ENCODE peak calls at places on chromosomes 2 and 18, in eight cellular contexts. R is WERI-Rb-1; O is OCI-LY7; H is neuronal stem cell; B is CD4-positive, alpha-beta T cell; G is CD8-positive, alpha-beta T cell; A is cardiac muscle cell; X is thyroid gland. J is an unnamed sample.
A peak's percentile ranks its signal among the peaks of the same experiment; 100 is the strongest.

GRCh38 chr2:38146302-38146916 is 70.5 kb upstream of the CYP1B1 start:
- DNase-seq in R (no peak), O (no peak), H (no peak), B (no peak), G (no peak), A (no peak), X (peak; percentile 68), J (no peak)

GRCh38 chr18:36724591-36725001 is 104.2 kb downstream of the TPGS2 start:
- DNase-seq in R (no peak), O (no peak), H (no peak), B (no peak), G (no peak), A (no peak), X (peak; percentile 25), J (no peak)

GRCh38 chr18:67199993-67200617 is 316.4 kb downstream of the DSEL start:
- DNase-seq in R (no peak), O (peak; percentile 16), H (peak; percentile 48), B (no peak), G (no peak), A (peak; percentile 52), X (no peak), J (no peak)

GRCh38 chr2:12109363-12110017 is 363.1 kb downstream of the LPIN1 start:
- DNase-seq in R (peak; percentile 70), O (no peak), H (no peak), B (no peak), G (no peak), A (no peak), X (no peak), J (no peak)

GRCh38 chr2:156593011-156593921 is 157.1 kb downstream of the GPD2 start:
- DNase-seq in R (no peak), O (no peak), H (no peak), B (no peak), G (no peak), A (peak; percentile 5), X (no peak), J (no peak)

GRCh38 chr2:873027-873426 is 77.6 kb upstream of the SNTG2 start:
- DNase-seq in R (no peak), O (no peak), H (no peak), B (no peak), G (no peak), A (no peak), X (peak; percentile 88), J (no peak)

GRCh38 chr2:101432411-101433181 is 42.3 kb downstream of the RFX8 start:
- DNase-seq in R (no peak), O (no peak), H (no peak), B (no peak), G (no peak), A (no peak), X (no peak), J (no peak)

GRCh38 chr2:236676131-236676873 is 106.7 kb downstream of the ACKR3 start:
- DNase-seq in R (no peak), O (no peak), H (no peak), B (no peak), G (no peak), A (no peak), X (no peak), J (peak; percentile 30)

GRCh38 chr2:104658840-104659591 is 194.9 kb upstream of the POU3F3 start:
- DNase-seq in R (no peak), O (no peak), H (peak; percentile 57), B (no peak), G (no peak), A (peak; percentile 19), X (no peak), J (no peak)

GRCh38 chr2:7508220-7508943 is 591.2 kb downstream of the RNF144A start:
- DNase-seq in R (no peak), O (no peak), H (no peak), B (no peak), G (no peak), A (no peak), X (no peak), J (peak; percentile 8)

GRCh38 chr2:240921319-240922233 is 15.4 kb downstream of the CROCC2 start:
- DNase-seq in R (peak; percentile 4), O (no peak), H (no peak), B (no peak), G (no peak), A (no peak), X (no peak), J (no peak)

GRCh38 chr18:77000527-77000926 is 132.1 kb downstream of the MBP start:
- DNase-seq in R (no peak), O (peak; percentile 40), H (peak; percentile 49), B (peak; percentile 41), G (peak; percentile 24), A (peak; percentile 58), X (peak; percentile 66), J (peak; percentile 30)

GRCh38 chr2:204150695-204151240 is 214.2 kb downstream of the ICOS start:
- DNase-seq in R (no peak), O (no peak), H (no peak), B (no peak), G (no peak), A (no peak), X (peak; percentile 2), J (no peak)

GRCh38 chr2:203730076-203730729 is 23.8 kb downstream of the CD28 start:
- DNase-seq in R (no peak), O (no peak), H (no peak), B (no peak), G (no peak), A (no peak), X (no peak), J (no peak)

GRCh38 chr2:234989183-234989701 is 37.4 kb downstream of the SH3BP4 start:
- DNase-seq in R (no peak), O (no peak), H (no peak), B (no peak), G (no peak), A (no peak), X (peak; percentile 99), J (peak; percentile 90)

GRCh38 chr2:158184001-158184400 is 82.3 kb downstream of the UPP2 start:
- DNase-seq in R (no peak), O (no peak), H (no peak), B (no peak), G (no peak), A (no peak), X (no peak), J (no peak)

GRCh38 chr2:16123881-16124780 is 183.8 kb downstream of the MYCN start:
- DNase-seq in R (no peak), O (no peak), H (no peak), B (no peak), G (no peak), A (no peak), X (no peak), J (no peak)

GRCh38 chr2:197453914-197454398 is 604 bp downstream of the COQ10B start:
- DNase-seq in R (no peak), O (no peak), H (no peak), B (no peak), G (no peak), A (peak; percentile 85), X (no peak), J (peak; percentile 63)

GRCh38 chr18:48408727-48409590 is at the start of gene ZBTB7C:
- DNase-seq in R (peak; percentile 53), O (no peak), H (peak; percentile 67), B (no peak), G (no peak), A (peak; percentile 85), X (peak; percentile 72), J (no peak)
- H3K27ac ChIP-seq in R (no peak within 1 kb of the TSS), O (no peak within 1 kb of the TSS), H (no peak within 1 kb of the TSS), B (no peak within 1 kb of the TSS), G (no peak within 1 kb of the TSS), A (no peak within 1 kb of the TSS), X (peak within 1 kb of the TSS; percentile 74), J (peak within 1 kb of the TSS; percentile 68)

GRCh38 chr2:145012214-145012670 is 492.3 kb upstream of the ZEB2 start:
- DNase-seq in R (no peak), O (no peak), H (no peak), B (no peak), G (no peak), A (no peak), X (no peak), J (peak; percentile 91)

GRCh38 chr2:145010635-145011034 is 490.7 kb upstream of the ZEB2 start:
- DNase-seq in R (no peak), O (peak; percentile 4), H (no peak), B (no peak), G (no peak), A (no peak), X (no peak), J (no peak)

GRCh38 chr2:145007673-145008263 is 487.8 kb upstream of the ZEB2 start:
- DNase-seq in R (no peak), O (no peak), H (no peak), B (no peak), G (no peak), A (no peak), X (peak; percentile 41), J (no peak)

GRCh38 chr2:145002624-145003023 is 482.7 kb upstream of the ZEB2 start:
- DNase-seq in R (no peak), O (no peak), H (no peak), B (no peak), G (no peak), A (no peak), X (no peak), J (no peak)

DNA sequence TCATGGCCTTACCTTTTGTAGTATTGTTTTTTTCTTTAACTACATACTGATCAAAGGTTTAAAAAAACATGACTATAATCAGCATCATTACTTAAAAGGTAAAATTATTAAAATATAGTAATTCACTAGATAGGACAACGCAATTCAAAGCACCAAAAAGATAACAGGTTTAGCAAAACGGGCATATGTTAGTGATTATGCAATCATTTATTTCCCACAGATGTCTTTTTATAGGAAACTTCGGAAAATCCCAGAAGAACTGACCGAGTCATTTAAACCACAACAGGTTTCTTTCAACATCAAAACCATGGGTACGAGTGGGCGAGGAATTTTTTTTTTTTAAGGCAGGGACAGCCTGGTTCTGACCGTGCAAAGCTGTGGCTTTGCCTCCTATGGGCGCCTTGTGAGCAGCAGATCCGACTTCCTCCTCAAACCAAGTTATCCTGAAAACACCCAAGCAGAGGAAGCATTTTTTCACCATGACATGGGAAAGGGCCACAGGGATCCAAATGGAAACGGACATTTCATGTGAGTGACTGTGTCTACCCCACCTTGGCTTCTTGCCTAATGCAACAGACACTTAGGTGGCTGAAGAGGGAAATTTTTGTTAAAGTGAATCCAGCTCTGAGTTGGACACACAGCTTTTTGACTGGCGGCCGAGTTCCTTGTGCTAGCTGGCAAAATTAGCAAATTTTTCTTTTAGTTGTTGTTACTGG is 487.2 kb upstream of the ZEB2 start:
- DNase-seq in R (no peak), O (no peak), H (no peak), B (no peak), G (no peak), A (no peak), X (peak; percentile 18), J (no peak)
- H3K27ac ChIP-seq in R (no peak overlapping the region), O (no peak overlapping the region), H (no peak overlapping the region), B (no peak overlapping the region), G (no peak overlapping the region), A (no peak overlapping the region), X (peak overlapping the region; percentile 13), J (no peak overlapping the region)

GRCh38 chr2:216075510-216076485 is 5.8 kb downstream of the PECR start:
- DNase-seq in R (no peak), O (no peak), H (no peak), B (no peak), G (no peak), A (no peak), X (no peak), J (no peak)
- H3K27ac ChIP-seq in R (no peak overlapping the region), O (no peak overlapping the region), H (no peak overlapping the region), B (no peak overlapping the region), G (no peak overlapping the region), A (no peak overlapping the region), X (no peak overlapping the region), J (no peak overlapping the region)

GRCh38 chr2:64522843-64523428 is 1.2 kb upstream of the AFTPH start:
- DNase-seq in R (peak; percentile 75), O (peak; percentile 89), H (peak; percentile 63), B (peak; percentile 53), G (peak; percentile 31), A (peak; percentile 80), X (peak; percentile 64), J (peak; percentile 69)
- H3K27ac ChIP-seq in R (peak overlapping the region; percentile 84), O (peak overlapping the region; percentile 82), H (no peak overlapping the region), B (peak overlapping the region; percentile 84), G (no peak overlapping the region), A (no peak overlapping the region), X (no peak overlapping the region), J (peak overlapping the region; percentile 95)